ENCODE peak calls at places on chromosomes 16 and 17, in seven cellular contexts. One of them, this sample, is unnamed.

GRCh38 chr17:31562447-31562846 is 171.0 kb downstream of the RAB11FIP4 start:
- DNase-seq in CD8-positive, alpha-beta T cell: no peak
- DNase-seq in COR-L47: no peak
- DNase-seq in stimulated activated CD4-positive, alpha-beta T cell treated with anti-CD3 and anti-CD28 coated beads, Interleukin-1b, Interleukin-23, amount 100 ng/mL, for 24 hours: no peak
- DNase-seq in fibroblast of lung: no peak
- DNase-seq in activated naive CD8-positive, alpha-beta T cell treated with anti-CD3 and anti-CD28 coated beads for 36 hours: no peak
- DNase-seq in hypothalamus: no peak
- DNase-seq in this sample: no peak

GRCh38 chr16:85422374-85423185 is 190.5 kb upstream of the GSE1 start:
- DNase-seq in CD8-positive, alpha-beta T cell: peak
- DNase-seq in COR-L47: peak
- DNase-seq in stimulated activated CD4-positive, alpha-beta T cell treated with anti-CD3 and anti-CD28 coated beads, Interleukin-1b, Interleukin-23, amount 100 ng/mL, for 24 hours: no peak
- DNase-seq in fibroblast of lung: no peak
- DNase-seq in activated naive CD8-positive, alpha-beta T cell treated with anti-CD3 and anti-CD28 coated beads for 36 hours: no peak
- DNase-seq in hypothalamus: no peak
- DNase-seq in this sample: peak

GRCh38 chr17:58632324-58633314 is 59.2 kb downstream of the TEX14 start:
- DNase-seq in CD8-positive, alpha-beta T cell: no peak
- DNase-seq in COR-L47: no peak
- DNase-seq in stimulated activated CD4-positive, alpha-beta T cell treated with anti-CD3 and anti-CD28 coated beads, Interleukin-1b, Interleukin-23, amount 100 ng/mL, for 24 hours: no peak
- DNase-seq in fibroblast of lung: no peak
- DNase-seq in activated naive CD8-positive, alpha-beta T cell treated with anti-CD3 and anti-CD28 coated beads for 36 hours: no peak
- DNase-seq in hypothalamus: no peak
- DNase-seq in this sample: no peak

GRCh38 chr17:21001813-21002221 is 41.0 kb downstream of the USP22 start:
- DNase-seq in CD8-positive, alpha-beta T cell: no peak
- DNase-seq in COR-L47: no peak
- DNase-seq in stimulated activated CD4-positive, alpha-beta T cell treated with anti-CD3 and anti-CD28 coated beads, Interleukin-1b, Interleukin-23, amount 100 ng/mL, for 24 hours: no peak
- DNase-seq in fibroblast of lung: peak
- DNase-seq in activated naive CD8-positive, alpha-beta T cell treated with anti-CD3 and anti-CD28 coated beads for 36 hours: no peak
- DNase-seq in hypothalamus: no peak
- DNase-seq in this sample: no peak

GRCh38 chr16:1781758-1782407 is 488 bp downstream of the SPSB3 start:
- DNase-seq in CD8-positive, alpha-beta T cell: no peak
- DNase-seq in COR-L47: no peak
- DNase-seq in stimulated activated CD4-positive, alpha-beta T cell treated with anti-CD3 and anti-CD28 coated beads, Interleukin-1b, Interleukin-23, amount 100 ng/mL, for 24 hours: no peak
- DNase-seq in fibroblast of lung: no peak
- DNase-seq in activated naive CD8-positive, alpha-beta T cell treated with anti-CD3 and anti-CD28 coated beads for 36 hours: peak
- DNase-seq in hypothalamus: no peak
- DNase-seq in this sample: no peak

GRCh38 chr16:86994651-86995171 is 322.5 kb downstream of the C16orf95 start:
- DNase-seq in CD8-positive, alpha-beta T cell: no peak
- DNase-seq in COR-L47: no peak
- DNase-seq in stimulated activated CD4-positive, alpha-beta T cell treated with anti-CD3 and anti-CD28 coated beads, Interleukin-1b, Interleukin-23, amount 100 ng/mL, for 24 hours: no peak
- DNase-seq in fibroblast of lung: peak
- DNase-seq in activated naive CD8-positive, alpha-beta T cell treated with anti-CD3 and anti-CD28 coated beads for 36 hours: no peak
- DNase-seq in hypothalamus: no peak
- DNase-seq in this sample: peak

GRCh38 chr16:63447121-63447520 is 1410.9 kb upstream of the CDH8 start:
- DNase-seq in CD8-positive, alpha-beta T cell: no peak
- DNase-seq in COR-L47: no peak
- DNase-seq in stimulated activated CD4-positive, alpha-beta T cell treated with anti-CD3 and anti-CD28 coated beads, Interleukin-1b, Interleukin-23, amount 100 ng/mL, for 24 hours: no peak
- DNase-seq in fibroblast of lung: no peak
- DNase-seq in activated naive CD8-positive, alpha-beta T cell treated with anti-CD3 and anti-CD28 coated beads for 36 hours: no peak
- DNase-seq in hypothalamus: no peak
- DNase-seq in this sample: no peak

GRCh38 chr16:4003576-4003975 is 112.7 kb downstream of the ADCY9 start:
- DNase-seq in CD8-positive, alpha-beta T cell: no peak
- DNase-seq in COR-L47: no peak
- DNase-seq in stimulated activated CD4-positive, alpha-beta T cell treated with anti-CD3 and anti-CD28 coated beads, Interleukin-1b, Interleukin-23, amount 100 ng/mL, for 24 hours: no peak
- DNase-seq in fibroblast of lung: no peak
- DNase-seq in activated naive CD8-positive, alpha-beta T cell treated with anti-CD3 and anti-CD28 coated beads for 36 hours: no peak
- DNase-seq in hypothalamus: no peak
- DNase-seq in this sample: no peak

GRCh38 chr17:36901506-36901905 is 35.8 kb upstream of the LHX1 start:
- DNase-seq in CD8-positive, alpha-beta T cell: no peak
- DNase-seq in COR-L47: no peak
- DNase-seq in stimulated activated CD4-positive, alpha-beta T cell treated with anti-CD3 and anti-CD28 coated beads, Interleukin-1b, Interleukin-23, amount 100 ng/mL, for 24 hours: no peak
- DNase-seq in fibroblast of lung: no peak
- DNase-seq in activated naive CD8-positive, alpha-beta T cell treated with anti-CD3 and anti-CD28 coated beads for 36 hours: no peak
- DNase-seq in hypothalamus: no peak
- DNase-seq in this sample: peak

GRCh38 chr16:80804451-80805383 is at the start of gene CDYL2:
- DNase-seq in CD8-positive, alpha-beta T cell: peak
- DNase-seq in COR-L47: no peak
- DNase-seq in stimulated activated CD4-positive, alpha-beta T cell treated with anti-CD3 and anti-CD28 coated beads, Interleukin-1b, Interleukin-23, amount 100 ng/mL, for 24 hours: no peak
- DNase-seq in fibroblast of lung: peak
- DNase-seq in activated naive CD8-positive, alpha-beta T cell treated with anti-CD3 and anti-CD28 coated beads for 36 hours: peak
- DNase-seq in hypothalamus: no peak
- DNase-seq in this sample: no peak

GRCh38 chr17:45989759-45990158 is 9.3 kb upstream of the STH start:
- DNase-seq in CD8-positive, alpha-beta T cell: no peak
- DNase-seq in COR-L47: no peak
- DNase-seq in stimulated activated CD4-positive, alpha-beta T cell treated with anti-CD3 and anti-CD28 coated beads, Interleukin-1b, Interleukin-23, amount 100 ng/mL, for 24 hours: no peak
- DNase-seq in fibroblast of lung: no peak
- DNase-seq in activated naive CD8-positive, alpha-beta T cell treated with anti-CD3 and anti-CD28 coated beads for 36 hours: no peak
- DNase-seq in hypothalamus: no peak
- DNase-seq in this sample: no peak

GRCh38 chr17:45189002-45189401 is 27.3 kb downstream of the HEXIM2 start:
- DNase-seq in CD8-positive, alpha-beta T cell: no peak
- DNase-seq in COR-L47: no peak
- DNase-seq in stimulated activated CD4-positive, alpha-beta T cell treated with anti-CD3 and anti-CD28 coated beads, Interleukin-1b, Interleukin-23, amount 100 ng/mL, for 24 hours: no peak
- DNase-seq in fibroblast of lung: no peak
- DNase-seq in activated naive CD8-positive, alpha-beta T cell treated with anti-CD3 and anti-CD28 coated beads for 36 hours: no peak
- DNase-seq in hypothalamus: no peak
- DNase-seq in this sample: no peak

GRCh38 chr16:964696-965395 is 5.9 kb downstream of the LMF1 start:
- DNase-seq in CD8-positive, alpha-beta T cell: peak
- DNase-seq in COR-L47: no peak
- DNase-seq in stimulated activated CD4-positive, alpha-beta T cell treated with anti-CD3 and anti-CD28 coated beads, Interleukin-1b, Interleukin-23, amount 100 ng/mL, for 24 hours: peak
- DNase-seq in fibroblast of lung: no peak
- DNase-seq in activated naive CD8-positive, alpha-beta T cell treated with anti-CD3 and anti-CD28 coated beads for 36 hours: no peak
- DNase-seq in hypothalamus: no peak
- DNase-seq in this sample: no peak

GRCh38 chr16:67024384-67024896 is 4.5 kb upstream of the CBFB start:
- DNase-seq in CD8-positive, alpha-beta T cell: peak
- DNase-seq in COR-L47: no peak
- DNase-seq in stimulated activated CD4-positive, alpha-beta T cell treated with anti-CD3 and anti-CD28 coated beads, Interleukin-1b, Interleukin-23, amount 100 ng/mL, for 24 hours: no peak
- DNase-seq in fibroblast of lung: no peak
- DNase-seq in activated naive CD8-positive, alpha-beta T cell treated with anti-CD3 and anti-CD28 coated beads for 36 hours: no peak
- DNase-seq in hypothalamus: no peak
- DNase-seq in this sample: no peak

GRCh38 chr17:76696763-76697701 is 13.7 kb downstream of the MXRA7 start:
- DNase-seq in CD8-positive, alpha-beta T cell: no peak
- DNase-seq in COR-L47: no peak
- DNase-seq in stimulated activated CD4-positive, alpha-beta T cell treated with anti-CD3 and anti-CD28 coated beads, Interleukin-1b, Interleukin-23, amount 100 ng/mL, for 24 hours: no peak
- DNase-seq in fibroblast of lung: no peak
- DNase-seq in activated naive CD8-positive, alpha-beta T cell treated with anti-CD3 and anti-CD28 coated beads for 36 hours: no peak
- DNase-seq in hypothalamus: no peak
- DNase-seq in this sample: no peak

GRCh38 chr17:320809-321385 is 31.7 kb downstream of the RPH3AL start:
- DNase-seq in CD8-positive, alpha-beta T cell: no peak
- DNase-seq in COR-L47: no peak
- DNase-seq in stimulated activated CD4-positive, alpha-beta T cell treated with anti-CD3 and anti-CD28 coated beads, Interleukin-1b, Interleukin-23, amount 100 ng/mL, for 24 hours: no peak
- DNase-seq in fibroblast of lung: no peak
- DNase-seq in activated naive CD8-positive, alpha-beta T cell treated with anti-CD3 and anti-CD28 coated beads for 36 hours: no peak
- DNase-seq in hypothalamus: no peak
- DNase-seq in this sample: no peak

GRCh38 chr17:64747938-64748540 is 85.9 kb upstream of the SMURF2 start:
- DNase-seq in CD8-positive, alpha-beta T cell: no peak
- DNase-seq in COR-L47: no peak
- DNase-seq in stimulated activated CD4-positive, alpha-beta T cell treated with anti-CD3 and anti-CD28 coated beads, Interleukin-1b, Interleukin-23, amount 100 ng/mL, for 24 hours: no peak
- DNase-seq in fibroblast of lung: peak
- DNase-seq in activated naive CD8-positive, alpha-beta T cell treated with anti-CD3 and anti-CD28 coated beads for 36 hours: no peak
- DNase-seq in hypothalamus: no peak
- DNase-seq in this sample: peak

GRCh38 chr16:88347656-88348376 is 34.9 kb upstream of the ZNF469 start:
- DNase-seq in CD8-positive, alpha-beta T cell: peak
- DNase-seq in COR-L47: no peak
- DNase-seq in stimulated activated CD4-positive, alpha-beta T cell treated with anti-CD3 and anti-CD28 coated beads, Interleukin-1b, Interleukin-23, amount 100 ng/mL, for 24 hours: no peak
- DNase-seq in fibroblast of lung: no peak
- DNase-seq in activated naive CD8-positive, alpha-beta T cell treated with anti-CD3 and anti-CD28 coated beads for 36 hours: peak
- DNase-seq in hypothalamus: no peak
- DNase-seq in this sample: no peak

GRCh38 chr16:79163666-79164377 is 436.7 kb downstream of the MAF start:
- DNase-seq in CD8-positive, alpha-beta T cell: no peak
- DNase-seq in COR-L47: no peak
- DNase-seq in stimulated activated CD4-positive, alpha-beta T cell treated with anti-CD3 and anti-CD28 coated beads, Interleukin-1b, Interleukin-23, amount 100 ng/mL, for 24 hours: no peak
- DNase-seq in fibroblast of lung: peak
- DNase-seq in activated naive CD8-positive, alpha-beta T cell treated with anti-CD3 and anti-CD28 coated beads for 36 hours: no peak
- DNase-seq in hypothalamus: no peak
- DNase-seq in this sample: no peak

GRCh38 chr17:5513610-5514009 is 27.2 kb downstream of the MIS12 start:
- DNase-seq in CD8-positive, alpha-beta T cell: no peak
- DNase-seq in COR-L47: no peak
- DNase-seq in stimulated activated CD4-positive, alpha-beta T cell treated with anti-CD3 and anti-CD28 coated beads, Interleukin-1b, Interleukin-23, amount 100 ng/mL, for 24 hours: no peak
- DNase-seq in fibroblast of lung: no peak
- DNase-seq in activated naive CD8-positive, alpha-beta T cell treated with anti-CD3 and anti-CD28 coated beads for 36 hours: no peak
- DNase-seq in hypothalamus: no peak
- DNase-seq in this sample: no peak

GRCh38 chr17:27651411-27652345 is 20.7 kb downstream of the LGALS9 start:
- DNase-seq in CD8-positive, alpha-beta T cell: peak
- DNase-seq in COR-L47: no peak
- DNase-seq in stimulated activated CD4-positive, alpha-beta T cell treated with anti-CD3 and anti-CD28 coated beads, Interleukin-1b, Interleukin-23, amount 100 ng/mL, for 24 hours: peak
- DNase-seq in fibroblast of lung: peak
- DNase-seq in activated naive CD8-positive, alpha-beta T cell treated with anti-CD3 and anti-CD28 coated beads for 36 hours: peak
- DNase-seq in hypothalamus: peak
- DNase-seq in this sample: no peak

GRCh38 chr16:21598676-21599157 is 660 bp upstream of the METTL9 start:
- DNase-seq in CD8-positive, alpha-beta T cell: no peak
- DNase-seq in COR-L47: no peak
- DNase-seq in stimulated activated CD4-positive, alpha-beta T cell treated with anti-CD3 and anti-CD28 coated beads, Interleukin-1b, Interleukin-23, amount 100 ng/mL, for 24 hours: peak
- DNase-seq in fibroblast of lung: no peak
- DNase-seq in activated naive CD8-positive, alpha-beta T cell treated with anti-CD3 and anti-CD28 coated beads for 36 hours: peak
- DNase-seq in hypothalamus: no peak
- DNase-seq in this sample: no peak

GRCh38 chr16:66881014-66881417 is 701 bp downstream of the PDP2 start:
- DNase-seq in CD8-positive, alpha-beta T cell: no peak
- DNase-seq in COR-L47: no peak
- DNase-seq in stimulated activated CD4-positive, alpha-beta T cell treated with anti-CD3 and anti-CD28 coated beads, Interleukin-1b, Interleukin-23, amount 100 ng/mL, for 24 hours: no peak
- DNase-seq in fibroblast of lung: no peak
- DNase-seq in activated naive CD8-positive, alpha-beta T cell treated with anti-CD3 and anti-CD28 coated beads for 36 hours: peak
- DNase-seq in hypothalamus: no peak
- DNase-seq in this sample: no peak